ENCODE peak calls at places on chromosomes 11 and 22, in five cellular contexts. L is tibial nerve, I is mammary epithelial cell, H is body of pancreas, E is thoracic aorta. V is an unnamed sample. For H3K4me1, the result is how much of the 10 kb centered on the place peaks cover.

GRCh38 chr11:128026596-128026995 is 560.8 kb downstream of the ETS1 start:
- DNase-seq in L (no peak), I (peak), H (peak), E (peak), V (peak)

GRCh38 chr22:30192427-30192826 is 54.1 kb downstream of the LIF start:
- DNase-seq in L (no peak), I (no peak), H (no peak), E (no peak), V (no peak)

GRCh38 chr11:995058-995751 is 41.3 kb downstream of the MUC6 start:
- DNase-seq in L (no peak), I (no peak), H (no peak), E (no peak), V (no peak)

GRCh38 chr11:65104628-65105027 is 7.0 kb upstream of the TM7SF2 start:
- DNase-seq in L (no peak), I (no peak), H (no peak), E (no peak), V (no peak)

GRCh38 chr11:9003573-9004309 is at the start of gene NRIP3:
- DNase-seq in L (peak), I (peak), H (peak), E (peak), V (peak)

GRCh38 chr22:19800761-19801244 is 40.2 kb downstream of the TBX1 start:
- DNase-seq in L (no peak), I (no peak), H (no peak), E (no peak), V (peak)

GRCh38 chr22:36331912-36332622 is 55.7 kb downstream of the MYH9 start:
- DNase-seq in L (peak), I (no peak), H (peak), E (no peak), V (peak)

GRCh38 chr22:22357024-22357868 is 112.7 kb downstream of the VPREB1 start:
- DNase-seq in L (peak), I (peak), H (peak), E (no peak), V (peak)

GRCh38 chr22:20155330-20156041 is 4.6 kb upstream of the CCDC188 start:
- DNase-seq in L (no peak), I (peak), H (peak), E (no peak), V (peak)

GRCh38 chr11:66317766-66318575 is 1.1 kb upstream of the CD248 start:
- DNase-seq in L (peak), I (peak), H (peak), E (no peak), V (peak)

GRCh38 chr11:108985611-108986279 is 320.9 kb downstream of the DDX10 start:
- DNase-seq in L (no peak), I (peak), H (no peak), E (no peak), V (no peak)

GRCh38 chr22:30857103-30857502 is 111.5 kb downstream of the MORC2 start:
- DNase-seq in L (no peak), I (no peak), H (no peak), E (no peak), V (no peak)

GRCh38 chr11:67266424-67267187 is at the start of gene GRK2:
- DNase-seq in L (no peak), I (no peak), H (peak), E (no peak), V (no peak)

GRCh38 chr11:83502041-83502440 is 215.9 kb upstream of the CCDC90B start:
- DNase-seq in L (no peak), I (no peak), H (no peak), E (no peak), V (no peak)

GRCh38 chr22:19912236-19912999 is 29.2 kb upstream of the COMT start:
- DNase-seq in L (no peak), I (no peak), H (no peak), E (no peak), V (no peak)

GRCh38 chr11:618856-619624 is 3.3 kb upstream of the IRF7 start:
- DNase-seq in L (no peak), I (no peak), H (no peak), E (no peak), V (no peak)

GRCh38 chr11:72924568-72925190 is 110.5 kb downstream of the ATG16L2 start:
- DNase-seq in L (no peak), I (peak), H (peak), E (no peak), V (peak)

GRCh38 chr11:33317662-33318061 is 60.5 kb downstream of the HIPK3 start:
- DNase-seq in L (no peak), I (peak), H (no peak), E (no peak), V (no peak)

GRCh38 chr22:45430871-45431270 is 17.4 kb downstream of the RIBC2 start:
- DNase-seq in L (no peak), I (no peak), H (no peak), E (no peak), V (no peak)

DNA sequence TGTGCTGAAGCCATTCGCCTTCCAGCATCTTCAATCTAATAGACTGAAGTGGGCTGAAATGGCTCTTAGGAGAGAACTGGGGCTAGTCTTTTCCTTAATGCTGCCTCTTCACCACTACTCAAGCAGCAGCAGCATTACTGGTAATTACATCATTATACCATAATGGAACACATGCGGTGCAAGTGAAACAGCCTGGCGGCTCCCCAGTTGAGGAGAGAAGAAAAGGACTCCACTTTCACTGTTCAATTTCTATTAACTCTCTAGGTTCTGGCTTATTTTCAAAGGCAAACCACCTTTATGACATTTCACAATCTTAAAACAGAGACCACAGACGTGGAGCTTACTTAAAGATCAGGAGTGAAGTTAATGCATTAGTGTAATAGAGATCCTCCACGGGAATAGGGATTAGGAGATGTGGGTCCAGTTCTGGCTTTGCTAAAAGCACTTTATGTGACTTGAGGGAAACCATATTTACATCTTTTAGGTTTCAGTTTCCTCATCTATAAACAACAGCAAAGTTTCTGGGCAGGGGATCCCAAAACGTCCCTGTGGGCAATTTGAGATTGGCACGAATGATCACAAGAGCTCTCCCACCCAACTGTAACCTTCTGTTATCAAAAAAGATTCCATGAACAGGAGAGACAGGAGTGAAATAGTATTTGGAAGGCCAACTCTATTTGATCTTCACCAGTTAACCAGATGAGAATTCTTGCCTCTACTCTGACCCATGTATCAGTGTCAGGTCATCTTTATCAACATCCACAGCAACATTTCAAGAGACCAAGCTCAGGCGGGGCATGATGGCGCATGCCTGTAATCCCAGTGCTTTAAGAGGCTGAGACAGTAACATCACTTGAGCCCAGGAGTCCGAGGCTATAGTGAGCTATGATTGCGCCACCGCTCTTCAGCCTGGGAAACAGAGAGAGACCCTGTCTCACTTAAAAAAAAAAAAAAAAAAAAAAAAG is 62.6 kb downstream of the GAB2 start:
- DNase-seq in L (no peak), I (no peak), H (no peak), E (no peak), V (no peak)
- H3K4me1 ChIP-seq in L (half or more), I (under half), H (under half), E (half or more), V (under half)

GRCh38 chr11:35141034-35141433 is 2.1 kb downstream of the CD44 start:
- DNase-seq in L (no peak), I (no peak), H (no peak), E (no peak), V (no peak)
- H3K27ac ChIP-seq in L (no peak), I (peak), H (peak), E (peak), V (peak)

GRCh38 chr11:57764972-57765371 is 3.4 kb downstream of the CTNND1 start:
- DNase-seq in L (no peak), I (no peak), H (no peak), E (no peak), V (no peak)
- H3K4me3 ChIP-seq in L (peak), I (peak), H (no peak), E (peak), V (peak)

DNA sequence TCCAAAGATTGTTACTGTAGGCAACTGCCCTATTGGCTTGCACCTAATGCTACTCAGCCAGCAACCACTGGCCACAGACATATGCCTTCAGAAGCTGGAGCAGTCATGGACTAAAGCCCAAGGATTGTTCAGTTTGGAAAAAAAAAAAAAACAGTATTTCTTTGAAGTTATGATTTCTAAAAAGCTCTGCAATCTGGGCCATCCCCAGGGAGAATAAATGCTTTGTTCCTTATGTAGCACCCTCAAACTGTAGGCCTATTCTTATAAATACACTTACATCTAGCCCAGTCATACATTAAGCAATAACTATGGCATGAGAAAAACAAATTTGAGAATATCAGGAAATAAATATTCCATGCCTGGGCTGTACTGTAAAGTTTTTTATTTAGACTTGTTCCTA is 2190.6 kb upstream of the RAG2 start:
- DNase-seq in L (no peak), I (peak), H (no peak), E (no peak), V (no peak)
- H3K4me1 ChIP-seq in L (under half), I (under half), H (under half), E (under half), V (under half)

GRCh38 chr11:12166299-12167092 is 56.1 kb downstream of the MICAL2 start:
- DNase-seq in L (no peak), I (no peak), H (no peak), E (no peak), V (no peak)

GRCh38 chr11:12167098-12167999 is 57.0 kb downstream of the MICAL2 start:
- DNase-seq in L (no peak), I (peak), H (no peak), E (peak), V (peak)

GRCh38 chr11:12169822-12170221 is 59.4 kb downstream of the MICAL2 start:
- DNase-seq in L (no peak), I (no peak), H (no peak), E (no peak), V (no peak)

GRCh38 chr11:12170501-12170900 is 60.1 kb downstream of the MICAL2 start:
- DNase-seq in L (no peak), I (no peak), H (no peak), E (no peak), V (no peak)

GRCh38 chr11:12168114-12168513 is 57.7 kb downstream of the MICAL2 start:
- DNase-seq in L (no peak), I (no peak), H (no peak), E (no peak), V (no peak)
- H3K27ac ChIP-seq in L (no peak), I (peak), H (no peak), E (peak), V (peak)

GRCh38 chr11:11505701-11506100 is 116.1 kb downstream of the GALNT18 start:
- DNase-seq in L (no peak), I (no peak), H (no peak), E (no peak), V (no peak)
- H3K4me3 ChIP-seq in L (no peak), I (no peak), H (no peak), E (no peak), V (no peak)

GRCh38 chr11:61367406-61367805 is 5.2 kb downstream of the TMEM138 start:
- DNase-seq in L (no peak), I (no peak), H (no peak), E (no peak), V (no peak)
- H3K4me1 ChIP-seq in L (under half), I (under half), H (under half), E (under half), V (half or more)